ENCODE peak calls at places on chromosomes 1 and 21, in five cellular contexts. One of them, this sample, is unnamed.

GRCh38 chr1:84247425-84248220 is 53.9 kb upstream of the SAMD13 start:
- DNase-seq in A549: peak
- DNase-seq in psoas muscle: no peak
- DNase-seq in upper lobe of right lung: no peak
- DNase-seq in keratinocyte: no peak
- DNase-seq in this sample: no peak

GRCh38 chr1:185317886-185318310 is 855 bp upstream of the IVNS1ABP start:
- DNase-seq in keratinocyte: no peak
- DNase-seq in A549: peak
- DNase-seq in upper lobe of right lung: no peak
- DNase-seq in psoas muscle: peak
- DNase-seq in this sample: peak

GRCh38 chr1:30111431-30111830 is 612.0 kb downstream of the MATN1 start:
- DNase-seq in psoas muscle: no peak
- DNase-seq in keratinocyte: no peak
- DNase-seq in upper lobe of right lung: peak
- DNase-seq in A549: peak
- DNase-seq in this sample: no peak

GRCh38 chr21:42969193-42969600 is 5.2 kb upstream of the PKNOX1 start:
- DNase-seq in upper lobe of right lung: no peak
- DNase-seq in psoas muscle: no peak
- DNase-seq in A549: no peak
- DNase-seq in keratinocyte: no peak
- DNase-seq in this sample: no peak

GRCh38 chr1:53543130-53543770 is 84.1 kb downstream of the DMRTB1 start:
- DNase-seq in keratinocyte: no peak
- DNase-seq in A549: no peak
- DNase-seq in upper lobe of right lung: peak
- DNase-seq in psoas muscle: peak
- DNase-seq in this sample: no peak

GRCh38 chr21:43369124-43369523 is 57.8 kb downstream of the SIK1 start:
- DNase-seq in keratinocyte: no peak
- DNase-seq in psoas muscle: peak
- DNase-seq in upper lobe of right lung: no peak
- DNase-seq in A549: peak
- DNase-seq in this sample: no peak

GRCh38 chr1:246165826-246166709 is 341.0 kb downstream of the SMYD3 start:
- DNase-seq in A549: no peak
- DNase-seq in upper lobe of right lung: no peak
- DNase-seq in keratinocyte: no peak
- DNase-seq in psoas muscle: no peak
- DNase-seq in this sample: no peak

GRCh38 chr1:182484531-182485257 is 34.7 kb downstream of the RGSL1 start:
- DNase-seq in psoas muscle: no peak
- DNase-seq in A549: no peak
- DNase-seq in upper lobe of right lung: peak
- DNase-seq in keratinocyte: no peak
- DNase-seq in this sample: no peak

GRCh38 chr1:13456894-13457532 is 46.8 kb downstream of the PRAMEF20 start:
- DNase-seq in keratinocyte: no peak
- DNase-seq in A549: no peak
- DNase-seq in upper lobe of right lung: no peak
- DNase-seq in psoas muscle: no peak
- DNase-seq in this sample: no peak

GRCh38 chr1:47765742-47766485 is 231.3 kb downstream of the TRABD2B start:
- DNase-seq in keratinocyte: no peak
- DNase-seq in psoas muscle: no peak
- DNase-seq in A549: no peak
- DNase-seq in upper lobe of right lung: no peak
- DNase-seq in this sample: no peak

GRCh38 chr1:201536542-201536941 is 2.4 kb upstream of the NAV1 start:
- DNase-seq in A549: no peak
- DNase-seq in keratinocyte: no peak
- DNase-seq in upper lobe of right lung: no peak
- DNase-seq in psoas muscle: peak
- DNase-seq in this sample: peak

GRCh38 chr1:79293611-79294010 is 287.1 kb upstream of the ADGRL4 start:
- DNase-seq in psoas muscle: no peak
- DNase-seq in upper lobe of right lung: no peak
- DNase-seq in A549: no peak
- DNase-seq in keratinocyte: no peak
- DNase-seq in this sample: no peak

GRCh38 chr1:150765229-150765976 is at the start of gene CTSS:
- DNase-seq in A549: no peak
- DNase-seq in upper lobe of right lung: no peak
- DNase-seq in keratinocyte: no peak
- DNase-seq in psoas muscle: no peak
- DNase-seq in this sample: no peak

GRCh38 chr1:167683641-167684502 is 37.9 kb upstream of the MPZL1 start:
- DNase-seq in upper lobe of right lung: peak
- DNase-seq in A549: no peak
- DNase-seq in psoas muscle: peak
- DNase-seq in keratinocyte: no peak
- DNase-seq in this sample: no peak

GRCh38 chr1:240946926-240947325 is 335.0 kb upstream of the GREM2 start:
- DNase-seq in upper lobe of right lung: no peak
- DNase-seq in A549: peak
- DNase-seq in psoas muscle: no peak
- DNase-seq in keratinocyte: no peak
- DNase-seq in this sample: no peak

GRCh38 chr1:215402147-215402546 is 165.0 kb upstream of the KCTD3 start:
- DNase-seq in A549: no peak
- DNase-seq in upper lobe of right lung: no peak
- DNase-seq in psoas muscle: no peak
- DNase-seq in keratinocyte: no peak
- DNase-seq in this sample: no peak

GRCh38 chr1:56873213-56873612 is 18.6 kb downstream of the C8A start:
- DNase-seq in psoas muscle: no peak
- DNase-seq in upper lobe of right lung: no peak
- DNase-seq in keratinocyte: no peak
- DNase-seq in A549: no peak
- DNase-seq in this sample: no peak

GRCh38 chr1:101119289-101119688 is 93.7 kb upstream of the DPH5 start:
- DNase-seq in psoas muscle: no peak
- DNase-seq in keratinocyte: no peak
- DNase-seq in upper lobe of right lung: no peak
- DNase-seq in A549: no peak
- DNase-seq in this sample: no peak

GRCh38 chr1:87951852-87952251 is 623.2 kb downstream of the LMO4 start:
- DNase-seq in psoas muscle: no peak
- DNase-seq in upper lobe of right lung: no peak
- DNase-seq in A549: no peak
- DNase-seq in keratinocyte: no peak
- DNase-seq in this sample: no peak

GRCh38 chr1:23611601-23612327 is 52.5 kb upstream of the ID3 start:
- DNase-seq in A549: no peak
- DNase-seq in upper lobe of right lung: no peak
- DNase-seq in psoas muscle: no peak
- DNase-seq in keratinocyte: no peak
- DNase-seq in this sample: no peak

GRCh38 chr21:14952916-14953315 is 111.9 kb downstream of the NRIP1 start:
- DNase-seq in A549: no peak
- DNase-seq in upper lobe of right lung: no peak
- DNase-seq in keratinocyte: no peak
- DNase-seq in psoas muscle: no peak
- DNase-seq in this sample: no peak

GRCh38 chr1:25617626-25618432 is 1.2 kb downstream of the MAN1C1 start:
- DNase-seq in upper lobe of right lung: peak
- DNase-seq in keratinocyte: no peak
- DNase-seq in A549: no peak
- DNase-seq in psoas muscle: peak
- DNase-seq in this sample: no peak

GRCh38 chr1:25618433-25618808 is 1.8 kb downstream of the MAN1C1 start:
- DNase-seq in A549: no peak
- DNase-seq in psoas muscle: no peak
- DNase-seq in upper lobe of right lung: no peak
- DNase-seq in keratinocyte: no peak
- DNase-seq in this sample: no peak

GRCh38 chr1:25616080-25616931 is at the start of gene MAN1C1:
- DNase-seq in A549: peak
- DNase-seq in upper lobe of right lung: peak
- DNase-seq in keratinocyte: no peak
- DNase-seq in psoas muscle: peak
- DNase-seq in this sample: peak

GRCh38 chr1:25615563-25616079 is 970 bp upstream of the MAN1C1 start:
- DNase-seq in A549: no peak
- DNase-seq in upper lobe of right lung: no peak
- DNase-seq in psoas muscle: no peak
- DNase-seq in keratinocyte: no peak
- DNase-seq in this sample: no peak

GRCh38 chr1:25616932-25617625 is 488 bp downstream of the MAN1C1 start:
- DNase-seq in psoas muscle: peak
- DNase-seq in keratinocyte: no peak
- DNase-seq in upper lobe of right lung: peak
- DNase-seq in A549: no peak
- DNase-seq in this sample: no peak
- H3K27ac ChIP-seq in psoas muscle: peak
- H3K27ac ChIP-seq in keratinocyte: no peak
- H3K27ac ChIP-seq in upper lobe of right lung: peak
- H3K27ac ChIP-seq in A549: peak
- H3K27ac ChIP-seq in this sample: peak

GRCh38 chr21:16535100-16535418 is 805.3 kb downstream of the USP25 start:
- DNase-seq in psoas muscle: peak
- DNase-seq in keratinocyte: peak
- DNase-seq in A549: no peak
- DNase-seq in upper lobe of right lung: peak
- DNase-seq in this sample: peak
- H3K4me3 ChIP-seq in psoas muscle: peak
- H3K4me3 ChIP-seq in keratinocyte: peak
- H3K4me3 ChIP-seq in A549: peak
- H3K4me3 ChIP-seq in upper lobe of right lung: peak
- H3K4me3 ChIP-seq in this sample: peak

GRCh38 chr1:160109686-160110085 is 5.9 kb upstream of the ATP1A2 start:
- DNase-seq in upper lobe of right lung: no peak
- DNase-seq in A549: no peak
- DNase-seq in psoas muscle: no peak
- DNase-seq in keratinocyte: no peak
- DNase-seq in this sample: no peak

GRCh38 chr1:160113407-160113806 is 2.2 kb upstream of the ATP1A2 start:
- DNase-seq in A549: no peak
- DNase-seq in keratinocyte: no peak
- DNase-seq in upper lobe of right lung: no peak
- DNase-seq in psoas muscle: peak
- DNase-seq in this sample: no peak

GRCh38 chr1:160108888-160109662 is 6.5 kb upstream of the ATP1A2 start:
- DNase-seq in psoas muscle: no peak
- DNase-seq in A549: peak
- DNase-seq in keratinocyte: no peak
- DNase-seq in upper lobe of right lung: no peak
- DNase-seq in this sample: no peak

GRCh38 chr1:160114085-160114484 is 1.5 kb upstream of the ATP1A2 start:
- DNase-seq in keratinocyte: no peak
- DNase-seq in psoas muscle: peak
- DNase-seq in A549: no peak
- DNase-seq in upper lobe of right lung: no peak
- DNase-seq in this sample: no peak

DNA sequence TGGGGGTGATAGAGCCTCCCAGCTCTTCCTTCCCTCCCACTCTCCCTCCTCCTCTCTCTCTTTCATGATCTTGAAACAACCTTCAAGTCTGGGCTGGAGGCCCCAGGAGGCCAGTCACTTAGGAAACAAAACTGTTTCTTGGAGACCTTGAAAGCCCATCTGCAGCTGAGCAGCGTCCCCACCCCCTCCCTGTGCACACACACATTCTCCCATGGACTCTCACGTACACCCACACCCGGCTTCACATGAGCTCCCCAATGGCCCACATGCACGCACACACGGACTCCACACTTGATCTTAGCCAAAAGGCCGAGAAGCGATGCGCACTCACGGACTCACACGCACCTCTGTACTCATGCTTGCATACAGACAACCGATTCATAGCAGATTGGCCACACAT is 3.2 kb upstream of the ATP1A2 start:
- DNase-seq in keratinocyte: no peak
- DNase-seq in A549: no peak
- DNase-seq in psoas muscle: no peak
- DNase-seq in upper lobe of right lung: no peak
- DNase-seq in this sample: no peak
- H3K27ac ChIP-seq in keratinocyte: no peak
- H3K27ac ChIP-seq in A549: no peak
- H3K27ac ChIP-seq in psoas muscle: peak
- H3K27ac ChIP-seq in upper lobe of right lung: no peak
- H3K27ac ChIP-seq in this sample: peak

GRCh38 chr21:41169258-41169576 is 1.3 kb downstream of the BACE2 start:
- DNase-seq in keratinocyte: no peak
- DNase-seq in upper lobe of right lung: no peak
- DNase-seq in A549: no peak
- DNase-seq in psoas muscle: no peak
- DNase-seq in this sample: no peak
- H3K4me3 ChIP-seq in keratinocyte: peak
- H3K4me3 ChIP-seq in upper lobe of right lung: peak
- H3K4me3 ChIP-seq in A549: peak
- H3K4me3 ChIP-seq in psoas muscle: peak
- H3K4me3 ChIP-seq in this sample: peak

DNA sequence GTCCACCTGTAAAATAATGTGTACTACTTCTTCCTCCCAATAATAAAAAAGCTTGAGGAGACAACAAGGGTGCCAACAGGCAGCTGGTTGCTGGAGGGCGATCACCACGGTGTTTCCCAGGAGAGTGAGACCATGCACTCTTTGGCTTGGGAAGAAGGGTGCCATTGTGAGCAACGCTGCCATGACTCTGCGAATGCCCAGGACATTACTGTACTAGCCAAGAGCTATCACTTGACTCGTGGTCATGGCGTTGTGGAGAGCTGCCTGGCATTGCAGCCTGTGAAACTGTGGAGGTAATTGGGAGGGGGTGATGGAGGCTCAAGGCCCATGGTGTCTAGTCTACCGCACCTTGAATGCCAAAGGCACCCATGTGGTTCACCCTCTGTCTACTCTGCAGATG is 14.6 kb upstream of the PRMT2 start:
- DNase-seq in A549: no peak
- DNase-seq in psoas muscle: no peak
- DNase-seq in keratinocyte: no peak
- DNase-seq in upper lobe of right lung: no peak
- DNase-seq in this sample: no peak
- H3K27ac ChIP-seq in A549: no peak
- H3K27ac ChIP-seq in psoas muscle: no peak
- H3K27ac ChIP-seq in keratinocyte: no peak
- H3K27ac ChIP-seq in upper lobe of right lung: no peak
- H3K27ac ChIP-seq in this sample: no peak

DNA sequence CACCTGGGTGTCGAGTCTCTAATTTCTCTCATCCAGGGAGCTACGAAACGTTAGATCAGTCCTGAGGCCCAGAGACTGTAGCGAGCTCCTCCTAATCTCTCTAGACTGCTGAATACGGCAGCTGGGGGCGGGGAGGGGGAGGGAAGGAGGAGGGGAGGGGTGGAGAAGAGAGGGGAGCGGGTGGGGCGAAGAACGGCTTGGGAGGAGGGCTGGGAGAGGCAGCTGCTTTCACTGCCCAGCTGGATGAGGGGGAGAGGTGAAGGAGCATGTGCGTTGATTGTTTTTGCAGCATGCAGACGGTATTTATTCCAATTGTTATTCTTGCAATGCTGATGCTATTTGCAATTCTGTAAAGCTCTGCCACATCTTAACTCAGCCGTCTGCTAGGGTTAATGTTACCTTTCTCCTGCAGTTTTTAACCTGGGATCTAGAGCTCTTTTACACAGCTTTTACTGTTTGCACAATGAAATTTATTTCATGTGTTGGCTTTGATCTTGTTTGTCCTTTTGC is 790 bp downstream of the DNAJC6 start:
- DNase-seq in keratinocyte: no peak
- DNase-seq in psoas muscle: no peak
- DNase-seq in upper lobe of right lung: no peak
- DNase-seq in A549: no peak
- DNase-seq in this sample: no peak
- H3K4me3 ChIP-seq in keratinocyte: no peak
- H3K4me3 ChIP-seq in psoas muscle: peak
- H3K4me3 ChIP-seq in upper lobe of right lung: peak
- H3K4me3 ChIP-seq in A549: peak
- H3K4me3 ChIP-seq in this sample: peak

This sample was measured in coronary artery.